ENCODE peak calls at places on chromosomes 6 and 20, in six cellular contexts. K is hepatocyte, F is right cardiac atrium, U is spleen, E is mucosa of descending colon, H is heart left ventricle. G is an unnamed sample. For H3K9me3, the result is how much of the 10 kb centered on the place peaks cover.

GRCh38 chr20:9981834-9982233 is 53.0 kb upstream of the ANKEF1 start:
- DNase-seq in K (peak), F (no peak), U (no peak), E (peak), H (no peak), G (no peak)

GRCh38 chr6:143744593-143745151 is 66.9 kb downstream of the PHACTR2 start:
- DNase-seq in K (peak), F (no peak), U (no peak), E (peak), H (no peak), G (peak)

GRCh38 chr6:127517698-127518097 is 1.4 kb downstream of the MTCL3 start:
- DNase-seq in K (no peak), F (no peak), U (no peak), E (no peak), H (no peak), G (no peak)

GRCh38 chr20:17875106-17875980 is 93.3 kb downstream of the SNX5 start:
- DNase-seq in K (peak), F (peak), U (no peak), E (peak), H (peak), G (no peak)

GRCh38 chr6:158042245-158042798 is 60.7 kb downstream of the SYNJ2 start:
- DNase-seq in K (peak), F (peak), U (no peak), E (peak), H (peak), G (no peak)

GRCh38 chr6:130696806-130697205 is 130.4 kb upstream of the SMLR1 start:
- DNase-seq in K (no peak), F (no peak), U (no peak), E (no peak), H (no peak), G (no peak)

GRCh38 chr6:113120577-113121285 is 736.4 kb upstream of the MARCKS start:
- DNase-seq in K (peak), F (no peak), U (no peak), E (no peak), H (no peak), G (peak)

GRCh38 chr6:148203970-148204369 is 138.7 kb upstream of the SASH1 start:
- DNase-seq in K (no peak), F (no peak), U (no peak), E (no peak), H (no peak), G (no peak)

GRCh38 chr20:23116301-23117089 is 30.4 kb upstream of the CD93 start:
- DNase-seq in K (peak), F (peak), U (peak), E (no peak), H (no peak), G (no peak)

GRCh38 chr6:15288856-15289255 is 43.0 kb downstream of the JARID2 start:
- DNase-seq in K (no peak), F (no peak), U (no peak), E (no peak), H (no peak), G (no peak)

GRCh38 chr6:131819507-131820228 is 11.8 kb downstream of the ENPP1 start:
- DNase-seq in K (peak), F (no peak), U (no peak), E (no peak), H (peak), G (no peak)

GRCh38 chr6:87543836-87544735 is 45.7 kb downstream of the RARS2 start:
- DNase-seq in K (no peak), F (no peak), U (no peak), E (no peak), H (no peak), G (no peak)

GRCh38 chr6:150573041-150573681 is 26.5 kb upstream of the PLEKHG1 start:
- DNase-seq in K (peak), F (peak), U (peak), E (no peak), H (peak), G (peak)

GRCh38 chr20:6623989-6624388 is 143.5 kb upstream of the BMP2 start:
- DNase-seq in K (peak), F (no peak), U (no peak), E (no peak), H (no peak), G (peak)

GRCh38 chr20:48180637-48181036 is 395.4 kb upstream of the SULF2 start:
- DNase-seq in K (no peak), F (no peak), U (no peak), E (no peak), H (no peak), G (no peak)

GRCh38 chr6:124684621-124685020 is 277.6 kb upstream of the RNF217 start:
- DNase-seq in K (no peak), F (no peak), U (no peak), E (no peak), H (no peak), G (no peak)

GRCh38 chr6:122361314-122361979 is 38.0 kb upstream of the HSF2 start:
- DNase-seq in K (no peak), F (no peak), U (no peak), E (peak), H (no peak), G (no peak)

GRCh38 chr20:13061381-13061780 is 52.6 kb downstream of the SPTLC3 start:
- DNase-seq in K (no peak), F (no peak), U (no peak), E (no peak), H (no peak), G (no peak)

GRCh38 chr20:10578607-10579006 is 95.2 kb downstream of the JAG1 start:
- DNase-seq in K (no peak), F (no peak), U (no peak), E (no peak), H (no peak), G (no peak)

GRCh38 chr20:36629719-36630340 is 16.2 kb downstream of the SLA2 start:
- DNase-seq in K (no peak), F (no peak), U (peak), E (peak), H (no peak), G (no peak)

GRCh38 chr6:125584468-125584939 is 164.9 kb upstream of the HEY2 start:
- DNase-seq in K (peak), F (peak), U (no peak), E (no peak), H (peak), G (peak)

GRCh38 chr20:6632187-6632586 is 135.3 kb upstream of the BMP2 start:
- DNase-seq in K (peak), F (peak), U (no peak), E (no peak), H (peak), G (no peak)

GRCh38 chr20:44111712-44112335 is 75.2 kb downstream of the JPH2 start:
- DNase-seq in K (peak), F (no peak), U (no peak), E (no peak), H (no peak), G (peak)

GRCh38 chr20:63963784-63964301 is 5.9 kb downstream of the ZNF512B start:
- DNase-seq in K (no peak), F (peak), U (peak), E (no peak), H (peak), G (no peak)
- H3K9me3 ChIP-seq in K (under half), F (under half), U (under half), E (under half), H (under half), G (under half)

DNA sequence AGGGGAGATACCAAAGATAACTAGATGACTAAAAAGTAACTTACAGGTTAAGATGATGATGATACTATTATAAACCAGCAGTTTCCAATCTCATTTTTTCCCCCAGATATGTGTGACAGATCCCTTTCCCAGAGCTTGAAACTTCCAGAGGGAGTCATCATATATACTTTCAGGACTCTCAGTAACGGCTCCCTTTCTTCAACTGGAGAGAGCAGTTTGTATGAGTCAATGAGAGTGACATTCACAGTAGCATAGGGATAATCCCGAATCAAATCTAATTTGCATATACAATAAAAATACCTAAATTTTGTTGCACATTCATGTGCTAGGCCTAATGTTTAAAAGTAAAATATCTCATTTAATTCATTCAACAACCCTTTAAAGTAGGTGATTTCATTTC is 29.7 kb downstream of the IGF2R start:
- DNase-seq in K (no peak), F (no peak), U (no peak), E (no peak), H (no peak), G (no peak)
- H3K9me3 ChIP-seq in K (under half), F (under half), U (under half), E (under half), H (under half), G (under half)

GRCh38 chr20:59667981-59668515 is 63.7 kb downstream of the PHACTR3 start:
- DNase-seq in K (no peak), F (no peak), U (no peak), E (no peak), H (no peak), G (no peak)
- H3K9me3 ChIP-seq in K (under half), F (under half), U (under half), E (under half), H (under half), G (under half)

GRCh38 chr6:164578616-164579015 is 730.8 kb downstream of the C6orf118 start:
- DNase-seq in K (no peak), F (no peak), U (no peak), E (no peak), H (no peak), G (no peak)

GRCh38 chr6:164579035-164579434 is 730.4 kb downstream of the C6orf118 start:
- DNase-seq in K (no peak), F (no peak), U (no peak), E (no peak), H (peak), G (no peak)

DNA sequence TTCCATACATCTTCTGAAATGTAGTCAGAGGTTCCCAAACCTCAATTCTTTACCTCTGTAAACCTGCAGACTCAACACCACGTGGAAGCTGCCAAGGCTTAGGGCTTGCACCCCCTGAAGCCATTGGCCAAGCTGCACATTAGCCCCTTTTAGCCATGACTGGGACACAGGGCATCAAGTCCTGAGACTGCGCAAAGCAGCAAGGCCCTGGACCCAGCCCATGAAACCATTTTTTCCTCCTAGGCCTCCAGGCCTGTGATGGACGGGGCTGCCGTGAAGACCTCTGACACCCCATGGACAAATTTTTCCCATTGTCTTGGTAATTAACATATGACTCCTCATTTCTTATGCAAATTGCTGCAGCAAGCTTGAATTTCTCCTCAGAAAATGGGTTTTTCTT is 727.8 kb downstream of the C6orf118 start:
- DNase-seq in K (no peak), F (no peak), U (no peak), E (no peak), H (no peak), G (no peak)
- H3K9me3 ChIP-seq in K (under half), F (under half), U (under half), E (half or more), H (under half), G (under half)

GRCh38 chr6:167576798-167577528 is 249.7 kb upstream of the AFDN start:
- DNase-seq in K (no peak), F (no peak), U (no peak), E (no peak), H (no peak), G (peak)

GRCh38 chr6:167577891-167578361 is 248.8 kb upstream of the AFDN start:
- DNase-seq in K (no peak), F (no peak), U (no peak), E (no peak), H (no peak), G (peak)

GRCh38 chr6:167579786-167580370 is 246.8 kb upstream of the AFDN start:
- DNase-seq in K (no peak), F (no peak), U (no peak), E (no peak), H (no peak), G (no peak)

GRCh38 chr6:167580512-167580911 is 246.2 kb upstream of the AFDN start:
- DNase-seq in K (no peak), F (no peak), U (no peak), E (no peak), H (no peak), G (no peak)

GRCh38 chr6:167578371-167578901 is 248.3 kb upstream of the AFDN start:
- DNase-seq in K (no peak), F (no peak), U (no peak), E (no peak), H (no peak), G (peak)
- H3K9me3 ChIP-seq in K (under half), F (under half), U (under half), E (under half), H (under half), G (under half)

GRCh38 chr20:55974491-55975202 is 30.7 kb downstream of the CBLN4 start:
- DNase-seq in K (no peak), F (no peak), U (no peak), E (no peak), H (no peak), G (no peak)
- H3K9me3 ChIP-seq in K (under half), F (under half), U (under half), E (under half), H (under half), G (half or more)

DNA sequence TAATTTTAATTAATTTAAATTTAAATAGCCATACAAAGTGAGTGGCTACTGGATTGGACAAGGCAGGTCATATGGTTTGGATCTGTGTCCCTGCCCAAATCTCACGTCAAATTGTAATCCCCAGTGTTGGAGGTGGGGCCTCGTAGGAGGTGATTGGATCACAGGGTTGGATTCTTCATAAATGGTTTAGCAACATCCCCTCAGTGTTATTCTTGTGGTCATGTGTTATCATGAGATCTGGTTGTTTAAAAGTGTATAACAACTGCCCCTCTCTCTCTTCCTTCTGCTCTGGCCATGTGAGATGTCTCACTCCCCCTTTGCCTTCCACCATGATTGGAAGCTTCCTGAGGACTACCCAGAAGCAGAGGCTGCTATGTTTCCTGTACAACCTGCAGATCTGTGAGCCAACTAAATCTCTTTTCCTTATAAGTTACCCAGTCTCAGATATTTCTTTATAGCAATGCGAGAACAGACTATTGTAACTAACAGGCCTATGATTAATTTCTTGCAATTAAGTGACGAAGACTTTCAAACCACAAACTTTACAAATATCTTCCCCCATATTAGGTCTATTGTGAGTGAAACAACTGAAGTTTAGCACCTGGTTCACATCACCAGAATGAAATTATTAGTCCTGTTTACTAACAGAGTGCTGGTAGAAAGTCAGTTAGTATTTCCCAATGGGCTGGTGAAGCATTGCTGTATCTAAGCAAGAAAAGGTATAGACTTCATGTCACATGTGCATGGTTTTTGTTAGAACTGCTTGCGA is 60.0 kb upstream of the TNFAIP3 start:
- DNase-seq in K (no peak), F (no peak), U (no peak), E (no peak), H (no peak), G (no peak)
- H3K9me3 ChIP-seq in K (under half), F (under half), U (under half), E (under half), H (under half), G (under half)

DNA sequence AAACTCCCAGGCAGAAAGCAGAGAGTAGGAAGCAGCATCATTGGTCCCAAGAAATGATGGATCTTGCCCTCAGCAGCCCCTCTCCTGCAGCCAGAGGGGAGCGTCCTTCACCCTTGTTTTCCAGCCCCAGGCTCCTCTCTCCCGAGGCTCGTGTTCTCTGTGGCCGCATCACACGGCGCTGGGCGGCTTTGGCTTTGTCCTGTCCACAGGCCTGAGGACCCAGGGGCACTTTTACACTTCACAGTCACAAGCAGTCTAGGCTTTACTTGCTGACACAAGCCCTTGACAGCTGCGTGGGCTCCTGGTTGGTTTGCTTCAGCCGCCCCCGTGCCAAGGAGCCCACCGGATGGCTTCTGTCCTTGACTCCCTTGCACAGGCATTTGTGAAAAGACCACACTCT is 175.4 kb upstream of the THBS2 start:
- DNase-seq in K (no peak), F (no peak), U (no peak), E (no peak), H (no peak), G (no peak)
- H3K9me3 ChIP-seq in K (under half), F (under half), U (under half), E (under half), H (under half), G (under half)

GRCh38 chr6:13463327-13463717 is 24.1 kb downstream of the GFOD1 start:
- DNase-seq in K (no peak), F (no peak), U (no peak), E (no peak), H (no peak), G (no peak)

GRCh38 chr6:13461805-13462204 is 25.6 kb downstream of the GFOD1 start:
- DNase-seq in K (no peak), F (no peak), U (peak), E (no peak), H (no peak), G (peak)

GRCh38 chr6:13462380-13463326 is 24.7 kb downstream of the GFOD1 start:
- DNase-seq in K (no peak), F (no peak), U (no peak), E (no peak), H (no peak), G (peak)

GRCh38 chr6:13463941-13464340 is 23.5 kb downstream of the GFOD1 start:
- DNase-seq in K (no peak), F (no peak), U (no peak), E (no peak), H (no peak), G (peak)

GRCh38 chr6:13461352-13461751 is 26.0 kb downstream of the GFOD1 start:
- DNase-seq in K (no peak), F (no peak), U (no peak), E (no peak), H (no peak), G (peak)
- H3K9me3 ChIP-seq in K (under half), F (under half), U (under half), E (under half), H (under half), G (under half)

DNA sequence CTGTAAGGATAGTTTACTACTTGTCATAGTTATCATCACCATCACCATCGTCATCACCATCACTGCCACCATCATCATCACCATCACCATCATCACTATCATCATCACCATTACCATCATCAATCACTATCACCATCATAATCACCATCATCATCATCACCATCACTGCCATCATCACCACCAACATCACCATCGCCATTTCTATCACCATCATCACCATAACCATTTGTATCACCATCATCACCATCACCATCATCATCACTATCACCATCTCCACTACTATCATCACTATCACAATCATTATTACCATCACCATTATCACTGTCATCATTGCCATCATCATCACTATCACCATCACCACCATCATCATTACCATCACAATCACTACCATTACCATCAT is 655.5 kb upstream of the DEFB115 start:
- DNase-seq in K (no peak), F (no peak), U (no peak), E (no peak), H (no peak), G (no peak)
- H3K9me3 ChIP-seq in K (under half), F (under half), U (under half), E (under half), H (under half), G (under half)